ENCODE peak calls at places on chromosomes 2 and 18, in nine cellular contexts. C is gastrocnemius medialis, K is spleen, F is uterus, V is neural progenitor cell, X is pancreas, T is cardiac muscle cell, E is tibial artery, P is PC-3. I is an unnamed sample. For H3K4me1, the result is how much of the 10 kb centered on the place peaks cover.

GRCh38 chr2:149561309-149561926 is 26.2 kb downstream of the MMADHC start:
- DNase-seq in P (peak), F (no peak), E (no peak), C (no peak), X (no peak), T (peak), K (no peak), V (peak), I (no peak)

GRCh38 chr2:69917854-69918253 is 2.9 kb downstream of the MXD1 start:
- DNase-seq in X (no peak), F (peak), P (peak), E (no peak), K (no peak), T (no peak), C (peak), V (no peak), I (no peak)

GRCh38 chr2:27965841-27966240 is 75.3 kb downstream of the BABAM2 start:
- DNase-seq in C (no peak), F (no peak), K (no peak), P (no peak), V (no peak), T (no peak), E (no peak), X (no peak), I (no peak)

GRCh38 chr2:58481670-58482069 is 240.5 kb upstream of the FANCL start:
- DNase-seq in P (no peak), F (no peak), K (no peak), X (no peak), T (no peak), C (no peak), E (no peak), V (no peak), I (no peak)

GRCh38 chr2:99881901-99882591 is 260.3 kb downstream of the AFF3 start:
- DNase-seq in E (no peak), V (no peak), C (no peak), P (peak), X (no peak), F (peak), K (no peak), T (peak), I (no peak)

GRCh38 chr2:67883316-67884080 is 179.3 kb downstream of the C1D start:
- DNase-seq in C (no peak), X (no peak), V (no peak), E (no peak), T (no peak), K (no peak), F (no peak), P (no peak), I (no peak)

GRCh38 chr2:104504331-104505073 is 349.4 kb upstream of the POU3F3 start:
- DNase-seq in F (no peak), K (no peak), C (no peak), T (no peak), V (no peak), X (no peak), P (no peak), E (no peak), I (no peak)

GRCh38 chr2:21330786-21331391 is 207.1 kb downstream of the TDRD15 start:
- DNase-seq in F (no peak), X (no peak), P (no peak), K (no peak), C (no peak), T (no peak), E (no peak), V (no peak), I (no peak)

GRCh38 chr18:42184685-42185477 is 229.8 kb downstream of the PIK3C3 start:
- DNase-seq in E (no peak), K (no peak), F (no peak), P (no peak), V (no peak), T (no peak), C (no peak), X (no peak), I (no peak)

GRCh38 chr2:5521462-5521861 is 170.7 kb upstream of the SOX11 start:
- DNase-seq in C (peak), V (no peak), F (no peak), X (no peak), K (no peak), E (no peak), P (no peak), T (peak), I (no peak)

GRCh38 chr2:29097569-29097968 is 17.6 kb upstream of the CLIP4 start:
- DNase-seq in X (no peak), P (no peak), E (no peak), F (no peak), K (no peak), T (no peak), C (no peak), V (no peak), I (no peak)

GRCh38 chr2:55721601-55722215 is 28.1 kb upstream of the PNPT1 start:
- DNase-seq in F (no peak), E (no peak), K (no peak), X (no peak), V (no peak), C (no peak), T (no peak), P (peak), I (no peak)

GRCh38 chr2:6993230-6993640 is 76.0 kb downstream of the RNF144A start:
- DNase-seq in K (peak), X (no peak), E (peak), T (no peak), F (peak), V (no peak), P (no peak), C (peak), I (no peak)

GRCh38 chr2:235551965-235552364 is 58.1 kb downstream of the AGAP1 start:
- DNase-seq in V (peak), E (no peak), C (no peak), T (peak), P (peak), F (no peak), K (peak), X (peak), I (peak)

GRCh38 chr2:210782222-210782621 is 225.8 kb downstream of the CPS1 start:
- DNase-seq in K (no peak), E (no peak), T (no peak), V (no peak), P (no peak), X (no peak), F (no peak), C (no peak), I (no peak)

GRCh38 chr2:121375621-121376159 is 90.7 kb upstream of the TFCP2L1 start:
- DNase-seq in F (no peak), P (no peak), E (no peak), X (no peak), V (no peak), C (no peak), T (no peak), K (no peak), I (no peak)

GRCh38 chr18:79599503-79599931 is 80.1 kb upstream of the CTDP1 start:
- DNase-seq in V (no peak), F (no peak), T (no peak), X (peak), E (peak), P (peak), C (no peak), K (peak), I (peak)

GRCh38 chr2:240462073-240462703 is 26.7 kb downstream of the GPC1 start:
- DNase-seq in F (peak), C (peak), P (no peak), X (peak), T (no peak), K (peak), E (peak), V (no peak), I (peak)

GRCh38 chr18:28183418-28184078 is 6.6 kb upstream of the CDH2 start:
- DNase-seq in E (no peak), V (no peak), C (no peak), P (peak), K (no peak), T (no peak), X (no peak), F (no peak), I (no peak)

GRCh38 chr18:42742474-42742873 is 373.0 kb downstream of the RIT2 start:
- DNase-seq in F (no peak), K (no peak), P (no peak), X (no peak), V (no peak), E (no peak), T (no peak), C (no peak), I (no peak)

DNA sequence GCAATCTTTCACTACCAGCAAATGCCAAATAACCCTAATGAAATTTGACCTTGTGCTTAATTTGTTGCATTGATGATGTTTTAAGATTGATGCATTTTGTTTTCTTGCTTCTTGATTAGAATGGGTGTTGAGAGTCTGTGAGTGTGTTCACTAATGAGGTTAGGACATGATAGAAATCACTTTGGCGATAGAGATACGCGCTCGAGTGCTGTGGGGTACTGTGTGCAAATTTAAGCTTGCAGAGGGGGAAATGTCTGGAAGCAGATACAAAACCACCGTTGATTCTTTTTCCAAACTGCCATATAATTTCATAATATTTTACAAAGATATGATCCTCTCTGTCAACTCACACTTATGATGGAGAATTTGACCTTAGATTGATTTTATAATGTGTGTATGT is 200.9 kb downstream of the PIEZO2 start:
- DNase-seq in E (no peak), P (no peak), K (no peak), V (no peak), C (no peak), T (no peak), F (no peak), X (no peak), I (no peak)
- H3K4me3 ChIP-seq in E (no peak), P (no peak), K (no peak), V (no peak), C (no peak), T (no peak), F (no peak), X (no peak), I (no peak)

GRCh38 chr2:127637725-127638252 is 8.2 kb upstream of the GPR17 start:
- DNase-seq in F (peak), K (peak), P (peak), E (no peak), V (peak), C (no peak), T (no peak), X (no peak), I (no peak)

GRCh38 chr2:127638361-127639110 is 7.4 kb upstream of the GPR17 start:
- DNase-seq in T (no peak), X (no peak), F (no peak), C (no peak), P (peak), V (peak), E (no peak), K (peak), I (no peak)

GRCh38 chr2:127635380-127636237 is 10.3 kb upstream of the GPR17 start:
- DNase-seq in X (no peak), E (no peak), F (no peak), T (no peak), K (peak), V (no peak), P (no peak), C (no peak), I (no peak)

GRCh38 chr2:127636248-127637235 is 9.4 kb upstream of the GPR17 start:
- DNase-seq in K (peak), V (no peak), T (no peak), E (no peak), X (no peak), P (no peak), F (no peak), C (no peak), I (no peak)

DNA sequence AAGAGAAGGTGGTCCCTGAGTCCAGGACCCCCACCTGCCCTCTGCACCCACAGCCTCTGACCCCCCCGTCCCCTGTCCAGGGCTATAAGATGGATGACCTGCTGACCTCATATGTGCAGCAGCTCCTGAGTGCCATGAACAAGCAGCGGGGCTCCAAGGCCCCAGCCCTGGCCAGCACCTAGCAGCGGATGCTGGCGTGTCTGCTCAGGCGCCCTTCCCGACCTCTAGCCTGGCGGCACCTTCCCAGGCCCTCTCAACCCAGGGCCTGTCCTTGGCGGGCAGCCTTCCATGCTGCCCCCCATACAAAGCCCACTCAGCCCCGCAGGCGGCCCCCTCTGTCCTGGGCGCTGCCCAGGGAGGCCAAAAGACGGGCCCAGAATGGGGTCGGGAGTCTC is 8.7 kb upstream of the GPR17 start:
- DNase-seq in P (no peak), V (no peak), F (no peak), K (peak), C (no peak), X (no peak), E (no peak), T (no peak), I (no peak)
- H3K4me1 ChIP-seq in P (under half), V (under half), F (under half), K (half or more), C (under half), X (under half), E (under half), T (under half), I (under half)

DNA sequence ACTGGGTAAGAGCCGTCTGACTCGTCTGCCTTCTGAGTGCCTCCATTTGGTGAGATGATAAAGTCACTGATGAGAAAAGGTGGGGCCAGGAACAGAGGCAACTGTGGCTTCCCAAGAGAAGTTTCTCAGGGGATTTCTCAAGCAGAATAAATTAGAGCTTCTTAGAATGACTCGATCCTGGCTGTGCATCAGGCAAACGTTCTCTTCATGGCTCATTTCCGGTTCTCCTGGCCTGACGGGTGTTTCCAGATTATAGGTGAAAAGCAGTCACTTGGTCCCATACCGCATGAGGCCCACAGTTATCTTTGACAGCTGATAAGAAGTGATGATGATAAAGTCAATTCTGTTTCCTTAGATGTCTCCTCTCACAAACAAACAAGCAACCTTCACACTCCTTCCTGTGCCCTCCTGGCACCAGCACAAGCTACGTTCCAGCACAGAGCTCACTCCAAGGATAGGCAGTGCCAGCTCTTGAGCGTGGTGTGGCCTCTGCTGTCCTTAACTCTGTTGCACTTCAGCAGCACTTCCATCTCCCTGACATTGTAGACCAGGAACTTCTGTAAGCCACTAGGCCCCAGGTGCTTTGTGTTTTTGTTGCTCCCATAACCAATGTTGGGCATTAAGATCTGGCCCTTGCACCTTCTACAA is 37.8 kb upstream of the KCNF1 start:
- DNase-seq in X (no peak), V (no peak), C (peak), E (no peak), K (no peak), F (no peak), P (peak), T (no peak), I (no peak)
- H3K27ac ChIP-seq in X (no peak), V (no peak), C (peak), E (no peak), K (no peak), F (no peak), P (no peak), T (no peak), I (no peak)

GRCh38 chr2:238801791-238802190 is 46.1 kb upstream of the TWIST2 start:
- DNase-seq in T (no peak), E (no peak), C (no peak), P (no peak), K (no peak), X (no peak), F (no peak), V (no peak), I (no peak)

GRCh38 chr2:238796223-238796885 is 51.5 kb upstream of the TWIST2 start:
- DNase-seq in P (no peak), C (no peak), X (no peak), E (no peak), K (no peak), F (no peak), T (no peak), V (no peak), I (no peak)

GRCh38 chr2:238794050-238794449 is 53.8 kb upstream of the TWIST2 start:
- DNase-seq in T (no peak), E (no peak), P (no peak), X (no peak), V (no peak), C (no peak), F (no peak), K (no peak), I (no peak)

GRCh38 chr2:238793351-238793750 is 54.5 kb upstream of the TWIST2 start:
- DNase-seq in X (no peak), K (no peak), P (no peak), T (no peak), E (no peak), F (no peak), V (no peak), C (no peak), I (no peak)

DNA sequence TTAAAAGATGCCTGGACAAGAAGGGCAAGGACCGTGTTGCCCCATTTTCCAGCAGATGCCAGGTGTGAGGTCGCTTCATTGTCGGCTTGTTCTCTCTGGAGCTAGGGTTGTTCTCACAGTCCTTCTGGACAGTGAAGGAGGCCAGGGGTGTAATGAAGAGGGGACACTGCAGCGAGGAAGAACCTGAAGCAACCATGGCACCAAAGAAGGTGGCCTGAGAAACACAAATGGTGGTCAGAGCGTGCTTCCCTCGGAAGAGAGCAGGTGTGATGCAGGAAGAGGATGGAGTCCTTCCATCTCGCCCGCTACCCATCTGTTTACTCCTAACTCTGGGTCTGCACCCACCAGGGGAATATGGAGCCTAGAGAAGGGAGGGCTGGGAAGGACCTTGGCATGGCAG is 50.3 kb upstream of the TWIST2 start:
- DNase-seq in X (no peak), F (no peak), K (no peak), C (no peak), V (no peak), T (no peak), P (no peak), E (no peak), I (no peak)
- H3K4me3 ChIP-seq in X (no peak), F (no peak), K (no peak), C (no peak), V (no peak), T (no peak), P (no peak), E (no peak), I (no peak)

GRCh38 chr2:160224060-160224459 is 24.0 kb upstream of the ITGB6 start:
- DNase-seq in F (no peak), V (no peak), P (peak), K (no peak), C (peak), E (no peak), X (no peak), T (no peak), I (no peak)
- H3K4me1 ChIP-seq in F (under half), V (under half), P (half or more), K (under half), C (half or more), E (under half), X (under half), T (under half), I (under half)

DNA sequence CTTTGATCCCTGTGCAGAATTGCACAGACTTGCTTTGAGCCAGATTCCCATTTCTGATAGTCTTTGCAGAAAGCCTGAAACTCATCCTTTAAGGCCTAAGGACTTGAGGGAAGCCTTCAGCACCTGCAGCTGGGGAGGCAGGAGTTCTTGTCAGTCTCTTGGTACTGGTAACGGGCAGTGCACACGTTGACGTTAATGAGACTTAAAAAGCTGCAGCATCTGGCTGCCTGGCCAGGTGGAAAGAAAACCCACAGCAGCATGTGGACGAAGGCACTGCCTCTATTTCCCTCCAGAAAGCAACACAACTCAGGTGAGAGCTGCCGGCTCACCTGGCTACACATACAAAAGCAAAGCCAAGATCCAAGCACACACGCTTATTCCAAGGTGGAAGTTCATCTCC is 178.8 kb downstream of the ANAPC1 start:
- DNase-seq in T (no peak), P (no peak), E (no peak), C (no peak), V (peak), F (no peak), K (no peak), X (no peak), I (no peak)
- H3K27ac ChIP-seq in T (no peak), P (peak), E (no peak), C (peak), V (peak), F (no peak), K (peak), X (peak), I (no peak)

I was measured in upper lobe of right lung.